ENCODE peak calls at places on chromosome 12, in eight cellular contexts. W is AG20443; S is iris pigment epithelial cell; N is neuronal stem cell; F is activated CD8-positive, alpha-beta memory T cell treated with anti-CD3 and anti-CD28 coated beads for 48 hours; V is NCI-H1092; B is neural crest cell; D is GM13976. P is an unnamed sample.

GRCh38 chr12:54296393-54297121 is 4.3 kb downstream of the NFE2 start:
- DNase-seq in W (no peak), S (no peak), N (no peak), F (no peak), V (no peak), B (no peak), D (no peak), P (no peak)

GRCh38 chr12:94148841-94149780 is 734 bp downstream of the PLXNC1 start:
- DNase-seq in W (peak), S (peak), N (peak), F (peak), V (peak), B (no peak), D (peak), P (no peak)

GRCh38 chr12:105961821-105962671 is 176.7 kb downstream of the NUAK1 start:
- DNase-seq in W (peak), S (peak), N (no peak), F (no peak), V (no peak), B (no peak), D (no peak), P (no peak)

GRCh38 chr12:24955389-24955788 is 6.5 kb upstream of the BCAT1 start:
- DNase-seq in W (no peak), S (no peak), N (no peak), F (no peak), V (no peak), B (no peak), D (no peak), P (no peak)

GRCh38 chr12:81450920-81451739 is 308.0 kb downstream of the PPFIA2 start:
- DNase-seq in W (peak), S (peak), N (peak), F (no peak), V (peak), B (peak), D (no peak), P (peak)

GRCh38 chr12:21566223-21566906 is 38.3 kb downstream of the GYS2 start:
- DNase-seq in W (no peak), S (peak), N (no peak), F (no peak), V (no peak), B (no peak), D (no peak), P (no peak)

GRCh38 chr12:52865090-52865944 is 16.5 kb upstream of the KRT78 start:
- DNase-seq in W (peak), S (peak), N (peak), F (no peak), V (peak), B (peak), D (peak), P (peak)

GRCh38 chr12:89051065-89051677 is 301.1 kb downstream of the DUSP6 start:
- DNase-seq in W (peak), S (peak), N (peak), F (no peak), V (peak), B (peak), D (peak), P (no peak)